ENCODE peak calls at places on chromosomes 3 and 15, in five cellular contexts. One of them, this sample, is unnamed.

GRCh38 chr3:66376568-66376967 is 124.3 kb downstream of the LRIG1 start:
- DNase-seq in AG09309: peak
- DNase-seq in kidney epithelial cell: no peak
- DNase-seq in breast epithelium: no peak
- DNase-seq in MM.1S: no peak
- DNase-seq in this sample: peak

GRCh38 chr15:40927497-40928346 is 1.4 kb upstream of the DLL4 start:
- DNase-seq in kidney epithelial cell: no peak
- DNase-seq in breast epithelium: no peak
- DNase-seq in MM.1S: peak
- DNase-seq in AG09309: no peak
- DNase-seq in this sample: no peak

GRCh38 chr3:53243165-53243564 is 12.7 kb downstream of the TKT start:
- DNase-seq in kidney epithelial cell: no peak
- DNase-seq in AG09309: no peak
- DNase-seq in breast epithelium: no peak
- DNase-seq in MM.1S: no peak
- DNase-seq in this sample: peak

GRCh38 chr3:52086939-52087675 is 30.7 kb upstream of the DUSP7 start:
- DNase-seq in kidney epithelial cell: no peak
- DNase-seq in breast epithelium: no peak
- DNase-seq in MM.1S: no peak
- DNase-seq in AG09309: no peak
- DNase-seq in this sample: no peak

GRCh38 chr3:115790759-115791158 is 167.4 kb downstream of the GAP43 start:
- DNase-seq in MM.1S: no peak
- DNase-seq in breast epithelium: no peak
- DNase-seq in kidney epithelial cell: peak
- DNase-seq in AG09309: peak
- DNase-seq in this sample: peak

GRCh38 chr3:2869905-2870304 is 240.3 kb downstream of the IL5RA start:
- DNase-seq in kidney epithelial cell: no peak
- DNase-seq in breast epithelium: no peak
- DNase-seq in MM.1S: no peak
- DNase-seq in AG09309: no peak
- DNase-seq in this sample: no peak

GRCh38 chr15:32641517-32642059 is at the start of gene SCG5:
- DNase-seq in AG09309: no peak
- DNase-seq in breast epithelium: no peak
- DNase-seq in kidney epithelial cell: no peak
- DNase-seq in MM.1S: no peak
- DNase-seq in this sample: no peak

GRCh38 chr15:52408823-52409222 is 113.2 kb upstream of the MYO5C start:
- DNase-seq in breast epithelium: no peak
- DNase-seq in AG09309: no peak
- DNase-seq in MM.1S: peak
- DNase-seq in kidney epithelial cell: no peak
- DNase-seq in this sample: no peak

GRCh38 chr3:170204023-170204472 is 18.2 kb upstream of the PRKCI start:
- DNase-seq in breast epithelium: no peak
- DNase-seq in kidney epithelial cell: no peak
- DNase-seq in AG09309: no peak
- DNase-seq in MM.1S: no peak
- DNase-seq in this sample: no peak

GRCh38 chr3:123651449-123652345 is 66.8 kb upstream of the HACD2 start:
- DNase-seq in AG09309: no peak
- DNase-seq in MM.1S: no peak
- DNase-seq in breast epithelium: no peak
- DNase-seq in kidney epithelial cell: no peak
- DNase-seq in this sample: no peak

GRCh38 chr3:46948830-46949671 is 27.5 kb downstream of the CCDC12 start:
- DNase-seq in kidney epithelial cell: no peak
- DNase-seq in breast epithelium: no peak
- DNase-seq in MM.1S: peak
- DNase-seq in AG09309: no peak
- DNase-seq in this sample: peak

GRCh38 chr3:109143646-109144045 is 7.1 kb downstream of the C3orf85 start:
- DNase-seq in kidney epithelial cell: no peak
- DNase-seq in AG09309: no peak
- DNase-seq in MM.1S: no peak
- DNase-seq in breast epithelium: no peak
- DNase-seq in this sample: no peak

GRCh38 chr3:136955813-136956212 is 2.0 kb upstream of the IL20RB start:
- DNase-seq in MM.1S: no peak
- DNase-seq in AG09309: no peak
- DNase-seq in breast epithelium: no peak
- DNase-seq in kidney epithelial cell: peak
- DNase-seq in this sample: peak

GRCh38 chr3:39191773-39192172 is 622 bp downstream of the XIRP1 start:
- DNase-seq in AG09309: no peak
- DNase-seq in breast epithelium: no peak
- DNase-seq in kidney epithelial cell: no peak
- DNase-seq in MM.1S: no peak
- DNase-seq in this sample: no peak

GRCh38 chr15:74233864-74234597 is 2.1 kb upstream of the CCDC33 start:
- DNase-seq in MM.1S: no peak
- DNase-seq in kidney epithelial cell: no peak
- DNase-seq in AG09309: no peak
- DNase-seq in breast epithelium: no peak
- DNase-seq in this sample: no peak

GRCh38 chr15:91018178-91018577 is 4.2 kb downstream of the VPS33B start:
- DNase-seq in breast epithelium: no peak
- DNase-seq in kidney epithelial cell: no peak
- DNase-seq in AG09309: no peak
- DNase-seq in MM.1S: no peak
- DNase-seq in this sample: no peak

GRCh38 chr3:188197388-188197847 is 43.5 kb downstream of the LPP start:
- DNase-seq in kidney epithelial cell: no peak
- DNase-seq in breast epithelium: no peak
- DNase-seq in AG09309: no peak
- DNase-seq in MM.1S: no peak
- DNase-seq in this sample: no peak

GRCh38 chr3:13718437-13718836 is 161.4 kb downstream of the WNT7A start:
- DNase-seq in breast epithelium: peak
- DNase-seq in AG09309: no peak
- DNase-seq in MM.1S: no peak
- DNase-seq in kidney epithelial cell: no peak
- DNase-seq in this sample: no peak

GRCh38 chr3:18489939-18490338 is 64.8 kb upstream of the SATB1 start:
- DNase-seq in MM.1S: no peak
- DNase-seq in AG09309: no peak
- DNase-seq in breast epithelium: no peak
- DNase-seq in kidney epithelial cell: no peak
- DNase-seq in this sample: no peak

GRCh38 chr3:186417791-186418190 is 55.8 kb upstream of the DGKG start:
- DNase-seq in AG09309: peak
- DNase-seq in MM.1S: no peak
- DNase-seq in breast epithelium: no peak
- DNase-seq in kidney epithelial cell: no peak
- DNase-seq in this sample: peak

GRCh38 chr3:155890671-155891190 is 20.3 kb downstream of the GMPS start:
- DNase-seq in AG09309: no peak
- DNase-seq in breast epithelium: no peak
- DNase-seq in kidney epithelial cell: no peak
- DNase-seq in MM.1S: no peak
- DNase-seq in this sample: peak

GRCh38 chr3:10941972-10942371 is 50.6 kb upstream of the SLC6A1 start:
- DNase-seq in kidney epithelial cell: no peak
- DNase-seq in AG09309: no peak
- DNase-seq in MM.1S: no peak
- DNase-seq in breast epithelium: no peak
- DNase-seq in this sample: no peak

GRCh38 chr15:58694641-58695398 is 54.7 kb downstream of the ADAM10 start:
- DNase-seq in AG09309: no peak
- DNase-seq in MM.1S: no peak
- DNase-seq in kidney epithelial cell: no peak
- DNase-seq in breast epithelium: no peak
- DNase-seq in this sample: no peak

GRCh38 chr3:129492691-129493090 is 35.7 kb upstream of the RHO start:
- DNase-seq in breast epithelium: no peak
- DNase-seq in kidney epithelial cell: no peak
- DNase-seq in MM.1S: no peak
- DNase-seq in AG09309: no peak
- DNase-seq in this sample: no peak

GRCh38 chr3:191961529-191961928 is 500.6 kb downstream of the PYDC2 start:
- DNase-seq in AG09309: no peak
- DNase-seq in breast epithelium: no peak
- DNase-seq in MM.1S: no peak
- DNase-seq in kidney epithelial cell: no peak
- DNase-seq in this sample: no peak

GRCh38 chr3:122609798-122610559 is 32.5 kb downstream of the PARP15 start:
- DNase-seq in MM.1S: peak
- DNase-seq in kidney epithelial cell: peak
- DNase-seq in AG09309: peak
- DNase-seq in breast epithelium: no peak
- DNase-seq in this sample: peak

GRCh38 chr15:63250312-63250965 is 27.0 kb upstream of the APH1B start:
- DNase-seq in breast epithelium: no peak
- DNase-seq in AG09309: peak
- DNase-seq in MM.1S: no peak
- DNase-seq in kidney epithelial cell: peak
- DNase-seq in this sample: peak

GRCh38 chr15:25175789-25176615 is 221.2 kb downstream of the SNRPN start:
- DNase-seq in breast epithelium: no peak
- DNase-seq in MM.1S: no peak
- DNase-seq in AG09309: no peak
- DNase-seq in kidney epithelial cell: no peak
- DNase-seq in this sample: no peak

GRCh38 chr3:64049832-64050231 is 26.5 kb upstream of the PSMD6 start:
- DNase-seq in kidney epithelial cell: no peak
- DNase-seq in breast epithelium: no peak
- DNase-seq in AG09309: no peak
- DNase-seq in MM.1S: no peak
- DNase-seq in this sample: no peak

GRCh38 chr15:41501961-41502786 is 8.5 kb downstream of the ITPKA start:
- DNase-seq in MM.1S: no peak
- DNase-seq in breast epithelium: no peak
- DNase-seq in AG09309: no peak
- DNase-seq in kidney epithelial cell: no peak
- DNase-seq in this sample: no peak

GRCh38 chr3:171354049-171354705 is 106.0 kb downstream of the TNIK start:
- DNase-seq in MM.1S: no peak
- DNase-seq in kidney epithelial cell: no peak
- DNase-seq in AG09309: no peak
- DNase-seq in breast epithelium: no peak
- DNase-seq in this sample: peak

GRCh38 chr3:190443257-190443656 is 6.4 kb downstream of the TMEM207 start:
- DNase-seq in breast epithelium: no peak
- DNase-seq in kidney epithelial cell: no peak
- DNase-seq in AG09309: no peak
- DNase-seq in MM.1S: no peak
- DNase-seq in this sample: peak

GRCh38 chr3:64266065-64266874 is 41.0 kb upstream of the PRICKLE2 start:
- DNase-seq in breast epithelium: no peak
- DNase-seq in kidney epithelial cell: peak
- DNase-seq in MM.1S: no peak
- DNase-seq in AG09309: peak
- DNase-seq in this sample: peak

GRCh38 chr3:169133178-169134161 is 530.0 kb downstream of the MECOM start:
- DNase-seq in MM.1S: peak
- DNase-seq in kidney epithelial cell: no peak
- DNase-seq in AG09309: no peak
- DNase-seq in breast epithelium: no peak
- DNase-seq in this sample: peak
- TF ChIP-seq CTCF in MM.1S: peak
- TF ChIP-seq CTCF in kidney epithelial cell: peak
- TF ChIP-seq CTCF in AG09309: peak
- TF ChIP-seq CTCF in breast epithelium: no peak
- TF ChIP-seq CTCF in this sample: peak

GRCh38 chr3:113516115-113516505 is 1.2 kb upstream of the SPICE1 start:
- DNase-seq in AG09309: no peak
- DNase-seq in kidney epithelial cell: no peak
- DNase-seq in breast epithelium: no peak
- DNase-seq in MM.1S: no peak
- DNase-seq in this sample: no peak
- H3K4me3 ChIP-seq in AG09309: no peak
- H3K4me3 ChIP-seq in kidney epithelial cell: no peak
- H3K4me3 ChIP-seq in breast epithelium: peak
- H3K4me3 ChIP-seq in MM.1S: no peak
- H3K4me3 ChIP-seq in this sample: peak

GRCh38 chr3:15052335-15053242 is 12.5 kb downstream of the MRPS25 start:
- DNase-seq in MM.1S: no peak
- DNase-seq in kidney epithelial cell: no peak
- DNase-seq in breast epithelium: no peak
- DNase-seq in AG09309: no peak
- DNase-seq in this sample: no peak

GRCh38 chr3:15053541-15053940 is 11.6 kb downstream of the MRPS25 start:
- DNase-seq in kidney epithelial cell: no peak
- DNase-seq in AG09309: no peak
- DNase-seq in MM.1S: no peak
- DNase-seq in breast epithelium: no peak
- DNase-seq in this sample: no peak

GRCh38 chr3:15049584-15049983 is 15.5 kb downstream of the MRPS25 start:
- DNase-seq in MM.1S: no peak
- DNase-seq in breast epithelium: no peak
- DNase-seq in kidney epithelial cell: no peak
- DNase-seq in AG09309: no peak
- DNase-seq in this sample: no peak

GRCh38 chr3:15050405-15051092 is 14.6 kb downstream of the MRPS25 start:
- DNase-seq in breast epithelium: no peak
- DNase-seq in MM.1S: peak
- DNase-seq in kidney epithelial cell: no peak
- DNase-seq in AG09309: no peak
- DNase-seq in this sample: no peak

DNA sequence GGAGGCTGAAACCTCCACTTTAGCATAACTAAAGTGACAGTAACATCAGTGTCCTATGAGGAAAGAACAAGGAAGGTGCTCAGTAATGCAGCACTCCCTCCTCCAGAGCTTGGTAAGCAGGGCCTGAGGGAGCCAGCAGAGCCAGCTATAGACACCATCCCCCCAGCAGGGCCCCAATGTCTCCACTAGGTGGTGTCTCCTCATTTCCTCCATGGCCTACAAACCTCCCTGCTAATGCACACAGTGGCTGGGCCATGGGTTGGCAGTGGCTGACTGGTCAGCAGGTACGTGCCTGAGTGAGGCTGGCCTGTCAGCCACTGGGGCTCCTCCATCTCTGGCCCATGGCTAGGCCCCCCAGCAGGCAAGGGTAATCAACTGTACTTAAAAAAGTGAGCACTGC is 13.6 kb downstream of the MRPS25 start:
- DNase-seq in breast epithelium: no peak
- DNase-seq in MM.1S: peak
- DNase-seq in AG09309: no peak
- DNase-seq in kidney epithelial cell: no peak
- DNase-seq in this sample: peak
- TF ChIP-seq CTCF in breast epithelium: no peak
- TF ChIP-seq CTCF in MM.1S: peak
- TF ChIP-seq CTCF in AG09309: peak
- TF ChIP-seq CTCF in kidney epithelial cell: peak
- TF ChIP-seq CTCF in this sample: peak

GRCh38 chr15:38650936-38651327 is 86.3 kb upstream of the RASGRP1 start:
- DNase-seq in kidney epithelial cell: no peak
- DNase-seq in MM.1S: no peak
- DNase-seq in breast epithelium: no peak
- DNase-seq in AG09309: no peak
- DNase-seq in this sample: no peak
- H3K4me3 ChIP-seq in kidney epithelial cell: no peak
- H3K4me3 ChIP-seq in MM.1S: no peak
- H3K4me3 ChIP-seq in breast epithelium: no peak
- H3K4me3 ChIP-seq in AG09309: no peak
- H3K4me3 ChIP-seq in this sample: no peak

GRCh38 chr3:134212898-134213665 is 37.6 kb downstream of the RYK start:
- DNase-seq in AG09309: no peak
- DNase-seq in breast epithelium: peak
- DNase-seq in MM.1S: peak
- DNase-seq in kidney epithelial cell: no peak
- DNase-seq in this sample: peak
- TF ChIP-seq CTCF in AG09309: peak
- TF ChIP-seq CTCF in breast epithelium: peak
- TF ChIP-seq CTCF in MM.1S: peak
- TF ChIP-seq CTCF in kidney epithelial cell: peak
- TF ChIP-seq CTCF in this sample: peak